ENCODE peak calls at places on chromosomes 3 and 15, in seven cellular contexts. One of them, this sample, is unnamed.

GRCh38 chr3:4271834-4272233 is 31.3 kb upstream of the SETMAR start:
- DNase-seq in fibroblast of pulmonary artery: peak; percentile 32
- DNase-seq in fibroblast of the aortic adventitia: peak; percentile 39
- DNase-seq in mucosa of descending colon: no peak
- DNase-seq in progenitor cell of endocrine pancreas: no peak
- DNase-seq in GM12864: no peak
- DNase-seq in breast epithelium: no peak
- DNase-seq in this sample: peak; percentile 26

GRCh38 chr3:193572426-193572908 is 17.8 kb upstream of the ATP13A4 start:
- DNase-seq in fibroblast of pulmonary artery: peak; percentile 76
- DNase-seq in fibroblast of the aortic adventitia: peak; percentile 74
- DNase-seq in mucosa of descending colon: no peak
- DNase-seq in progenitor cell of endocrine pancreas: peak; percentile 42
- DNase-seq in GM12864: no peak
- DNase-seq in breast epithelium: peak; percentile 32
- DNase-seq in this sample: peak; percentile 53

GRCh38 chr3:134419214-134419965 is 45.1 kb upstream of the AMOTL2 start:
- DNase-seq in fibroblast of pulmonary artery: no peak
- DNase-seq in fibroblast of the aortic adventitia: no peak
- DNase-seq in mucosa of descending colon: no peak
- DNase-seq in progenitor cell of endocrine pancreas: peak; percentile 26
- DNase-seq in GM12864: no peak
- DNase-seq in breast epithelium: no peak
- DNase-seq in this sample: no peak

GRCh38 chr3:147619925-147620580 is 210.9 kb downstream of the ZIC1 start:
- DNase-seq in fibroblast of pulmonary artery: no peak
- DNase-seq in fibroblast of the aortic adventitia: peak; percentile 12
- DNase-seq in mucosa of descending colon: no peak
- DNase-seq in progenitor cell of endocrine pancreas: no peak
- DNase-seq in GM12864: no peak
- DNase-seq in breast epithelium: no peak
- DNase-seq in this sample: no peak

GRCh38 chr3:60048447-60048848 is 998.6 kb upstream of the CFAP20DC start:
- DNase-seq in fibroblast of pulmonary artery: no peak
- DNase-seq in fibroblast of the aortic adventitia: no peak
- DNase-seq in mucosa of descending colon: no peak
- DNase-seq in progenitor cell of endocrine pancreas: no peak
- DNase-seq in GM12864: no peak
- DNase-seq in breast epithelium: no peak
- DNase-seq in this sample: no peak

GRCh38 chr15:93037341-93038063 is 51.5 kb downstream of the RGMA start:
- DNase-seq in fibroblast of pulmonary artery: peak; percentile 39
- DNase-seq in fibroblast of the aortic adventitia: peak; percentile 68
- DNase-seq in mucosa of descending colon: peak; percentile 75
- DNase-seq in progenitor cell of endocrine pancreas: no peak
- DNase-seq in GM12864: no peak
- DNase-seq in breast epithelium: peak; percentile 53
- DNase-seq in this sample: peak; percentile 15

GRCh38 chr3:99753268-99753975 is 64.2 kb upstream of the CMSS1 start:
- DNase-seq in fibroblast of pulmonary artery: peak; percentile 93
- DNase-seq in fibroblast of the aortic adventitia: peak; percentile 94
- DNase-seq in mucosa of descending colon: no peak
- DNase-seq in progenitor cell of endocrine pancreas: no peak
- DNase-seq in GM12864: peak; percentile 22
- DNase-seq in breast epithelium: no peak
- DNase-seq in this sample: peak; percentile 47

GRCh38 chr15:80578206-80578595 is 116.9 kb upstream of the ABHD17C start:
- DNase-seq in fibroblast of pulmonary artery: no peak
- DNase-seq in fibroblast of the aortic adventitia: no peak
- DNase-seq in mucosa of descending colon: no peak
- DNase-seq in progenitor cell of endocrine pancreas: no peak
- DNase-seq in GM12864: no peak
- DNase-seq in breast epithelium: no peak
- DNase-seq in this sample: no peak

GRCh38 chr3:30677347-30677685 is 70.9 kb downstream of the TGFBR2 start:
- DNase-seq in fibroblast of pulmonary artery: no peak
- DNase-seq in fibroblast of the aortic adventitia: no peak
- DNase-seq in mucosa of descending colon: no peak
- DNase-seq in progenitor cell of endocrine pancreas: no peak
- DNase-seq in GM12864: no peak
- DNase-seq in breast epithelium: no peak
- DNase-seq in this sample: no peak

GRCh38 chr3:148605551-148605950 is 92.2 kb upstream of the AGTR1 start:
- DNase-seq in fibroblast of pulmonary artery: no peak
- DNase-seq in fibroblast of the aortic adventitia: peak; percentile 45
- DNase-seq in mucosa of descending colon: no peak
- DNase-seq in progenitor cell of endocrine pancreas: no peak
- DNase-seq in GM12864: no peak
- DNase-seq in breast epithelium: no peak
- DNase-seq in this sample: no peak

GRCh38 chr3:182121424-182121823 is 409.7 kb downstream of the SOX2 start:
- DNase-seq in fibroblast of pulmonary artery: no peak
- DNase-seq in fibroblast of the aortic adventitia: no peak
- DNase-seq in mucosa of descending colon: no peak
- DNase-seq in progenitor cell of endocrine pancreas: no peak
- DNase-seq in GM12864: no peak
- DNase-seq in breast epithelium: no peak
- DNase-seq in this sample: no peak

GRCh38 chr15:71572452-71573053 is 237.8 kb upstream of the NR2E3 start:
- DNase-seq in fibroblast of pulmonary artery: peak; percentile 38
- DNase-seq in fibroblast of the aortic adventitia: no peak
- DNase-seq in mucosa of descending colon: no peak
- DNase-seq in progenitor cell of endocrine pancreas: no peak
- DNase-seq in GM12864: no peak
- DNase-seq in breast epithelium: peak; percentile 41
- DNase-seq in this sample: no peak
- TF ChIP-seq CTCF in fibroblast of pulmonary artery: peak; percentile 33
- TF ChIP-seq CTCF in fibroblast of the aortic adventitia: peak; percentile 25
- TF ChIP-seq CTCF in mucosa of descending colon: no peak
- TF ChIP-seq CTCF in progenitor cell of endocrine pancreas: peak; percentile 23
- TF ChIP-seq CTCF in GM12864: no peak
- TF ChIP-seq CTCF in breast epithelium: no peak
- TF ChIP-seq CTCF in this sample: no peak

GRCh38 chr3:127287840-127288239 is at the start of gene PRR20G:
- DNase-seq in fibroblast of pulmonary artery: no peak
- DNase-seq in fibroblast of the aortic adventitia: no peak
- DNase-seq in mucosa of descending colon: peak; percentile 49
- DNase-seq in progenitor cell of endocrine pancreas: no peak
- DNase-seq in GM12864: no peak
- DNase-seq in breast epithelium: no peak
- DNase-seq in this sample: no peak

GRCh38 chr3:127288343-127288742 is 497 bp upstream of the PRR20G start:
- DNase-seq in fibroblast of pulmonary artery: no peak
- DNase-seq in fibroblast of the aortic adventitia: no peak
- DNase-seq in mucosa of descending colon: no peak
- DNase-seq in progenitor cell of endocrine pancreas: no peak
- DNase-seq in GM12864: no peak
- DNase-seq in breast epithelium: no peak
- DNase-seq in this sample: no peak

GRCh38 chr3:127289646-127290575 is 2.1 kb upstream of the PRR20G start:
- DNase-seq in fibroblast of pulmonary artery: no peak
- DNase-seq in fibroblast of the aortic adventitia: no peak
- DNase-seq in mucosa of descending colon: no peak
- DNase-seq in progenitor cell of endocrine pancreas: no peak
- DNase-seq in GM12864: no peak
- DNase-seq in breast epithelium: no peak
- DNase-seq in this sample: no peak

GRCh38 chr3:127291114-127291513 is 3.3 kb upstream of the PRR20G start:
- DNase-seq in fibroblast of pulmonary artery: no peak
- DNase-seq in fibroblast of the aortic adventitia: no peak
- DNase-seq in mucosa of descending colon: no peak
- DNase-seq in progenitor cell of endocrine pancreas: no peak
- DNase-seq in GM12864: no peak
- DNase-seq in breast epithelium: no peak
- DNase-seq in this sample: no peak

DNA sequence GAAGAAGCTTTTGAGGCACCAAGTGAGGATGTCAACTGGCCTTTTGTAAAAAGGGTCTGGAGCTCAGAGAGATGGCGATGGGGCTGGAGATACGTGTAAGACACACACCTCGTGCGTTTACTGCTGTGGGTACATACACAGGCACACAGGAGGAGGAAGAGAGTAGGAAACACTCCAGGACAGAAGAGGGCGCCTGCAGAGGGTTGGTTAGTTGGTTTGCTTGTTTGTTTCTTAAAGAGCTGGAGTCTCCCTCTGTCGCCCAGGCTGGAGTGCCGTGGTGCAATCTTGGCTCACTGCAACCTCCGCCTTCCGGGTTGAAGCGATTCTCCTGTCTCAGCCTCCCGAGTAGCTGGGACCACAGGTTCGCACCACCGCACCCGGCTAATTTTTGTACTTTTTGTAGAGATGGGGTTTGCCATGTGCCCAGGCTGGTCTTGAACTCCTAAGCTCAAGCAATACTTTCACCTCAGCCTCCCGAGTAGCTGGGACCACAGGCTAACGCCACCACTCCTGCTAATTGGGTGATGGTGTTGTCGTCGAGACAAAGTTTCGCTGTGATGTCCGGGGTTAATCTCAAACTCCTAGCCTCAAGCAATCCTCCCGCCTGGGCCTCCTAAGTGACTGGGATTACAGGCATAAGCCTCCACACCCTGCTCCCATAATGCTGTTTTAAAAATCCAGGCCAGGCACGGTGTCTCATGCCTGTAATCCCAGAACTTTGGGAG is 1.2 kb upstream of the PRR20G start:
- DNase-seq in fibroblast of pulmonary artery: no peak
- DNase-seq in fibroblast of the aortic adventitia: no peak
- DNase-seq in mucosa of descending colon: no peak
- DNase-seq in progenitor cell of endocrine pancreas: no peak
- DNase-seq in GM12864: no peak
- DNase-seq in breast epithelium: no peak
- DNase-seq in this sample: no peak
- TF ChIP-seq CTCF in fibroblast of pulmonary artery: no peak
- TF ChIP-seq CTCF in fibroblast of the aortic adventitia: no peak
- TF ChIP-seq CTCF in mucosa of descending colon: no peak
- TF ChIP-seq CTCF in progenitor cell of endocrine pancreas: no peak
- TF ChIP-seq CTCF in GM12864: no peak
- TF ChIP-seq CTCF in breast epithelium: no peak
- TF ChIP-seq CTCF in this sample: no peak

GRCh38 chr3:169863458-169863899 is 6.3 kb downstream of the LRRC31 start:
- DNase-seq in fibroblast of pulmonary artery: peak; percentile 87
- DNase-seq in fibroblast of the aortic adventitia: peak; percentile 84
- DNase-seq in mucosa of descending colon: no peak
- DNase-seq in progenitor cell of endocrine pancreas: peak; percentile 46
- DNase-seq in GM12864: peak; percentile 71
- DNase-seq in breast epithelium: peak; percentile 27
- DNase-seq in this sample: peak; percentile 58
- TF ChIP-seq CTCF in fibroblast of pulmonary artery: peak; percentile 93
- TF ChIP-seq CTCF in fibroblast of the aortic adventitia: peak; percentile 92
- TF ChIP-seq CTCF in mucosa of descending colon: peak; percentile 78
- TF ChIP-seq CTCF in progenitor cell of endocrine pancreas: peak; percentile 90
- TF ChIP-seq CTCF in GM12864: peak; percentile 92
- TF ChIP-seq CTCF in breast epithelium: peak; percentile 78
- TF ChIP-seq CTCF in this sample: peak; percentile 95

DNA sequence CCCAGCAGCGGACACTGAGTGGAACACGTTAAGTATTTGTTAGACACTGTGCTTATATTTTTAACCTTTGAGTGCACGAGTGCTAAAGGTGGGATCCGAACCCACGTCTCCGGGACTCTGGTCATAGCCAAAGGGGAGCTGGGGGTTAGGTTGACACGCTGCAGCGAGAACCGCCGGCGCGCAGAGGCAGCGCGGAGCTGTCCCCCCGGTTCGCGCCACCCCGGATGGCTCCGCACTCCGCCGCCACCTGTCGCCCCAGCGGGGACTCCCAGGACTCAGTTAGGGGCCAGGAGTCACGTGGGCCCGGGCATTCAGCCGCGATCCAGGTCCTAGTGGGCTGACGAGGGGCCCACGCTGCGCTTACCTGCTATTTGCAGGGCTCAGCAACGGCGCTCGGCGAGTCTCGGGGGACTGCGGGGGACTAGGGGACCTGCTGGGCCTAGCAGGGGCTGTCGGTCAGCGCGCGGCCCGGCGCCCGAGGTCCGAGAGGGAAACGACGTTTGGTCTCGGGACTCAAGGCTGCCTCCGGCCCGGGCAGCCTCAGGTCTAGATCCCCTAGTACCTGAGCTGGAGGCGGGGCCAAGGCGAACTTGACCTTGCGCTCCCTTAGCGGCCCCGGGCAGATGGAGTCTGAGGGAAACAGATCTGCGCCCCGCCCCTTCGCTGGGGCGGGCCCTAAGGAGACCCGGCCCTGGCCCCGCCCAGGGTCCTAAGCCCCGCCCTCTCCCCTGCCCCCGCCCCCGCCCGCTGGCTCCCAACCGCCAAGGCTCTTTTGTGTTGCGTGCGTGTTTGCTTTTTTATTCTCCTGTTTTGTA is at the start of gene NMNAT3:
- DNase-seq in fibroblast of pulmonary artery: peak; percentile 42
- DNase-seq in fibroblast of the aortic adventitia: peak; percentile 24
- DNase-seq in mucosa of descending colon: peak; percentile 89
- DNase-seq in progenitor cell of endocrine pancreas: peak; percentile 81
- DNase-seq in GM12864: peak; percentile 37
- DNase-seq in breast epithelium: peak; percentile 69
- DNase-seq in this sample: peak; percentile 87
- TF ChIP-seq CTCF in fibroblast of pulmonary artery: no peak
- TF ChIP-seq CTCF in fibroblast of the aortic adventitia: no peak
- TF ChIP-seq CTCF in mucosa of descending colon: no peak
- TF ChIP-seq CTCF in progenitor cell of endocrine pancreas: peak; percentile 13
- TF ChIP-seq CTCF in GM12864: peak; percentile 6
- TF ChIP-seq CTCF in breast epithelium: no peak
- TF ChIP-seq CTCF in this sample: no peak

GRCh38 chr3:184290331-184290730 is 8.7 kb upstream of the PSMD2 start:
- DNase-seq in fibroblast of pulmonary artery: no peak
- DNase-seq in fibroblast of the aortic adventitia: no peak
- DNase-seq in mucosa of descending colon: no peak
- DNase-seq in progenitor cell of endocrine pancreas: no peak
- DNase-seq in GM12864: no peak
- DNase-seq in breast epithelium: no peak
- DNase-seq in this sample: no peak

GRCh38 chr3:184291738-184292445 is 7.1 kb upstream of the PSMD2 start:
- DNase-seq in fibroblast of pulmonary artery: no peak
- DNase-seq in fibroblast of the aortic adventitia: no peak
- DNase-seq in mucosa of descending colon: no peak
- DNase-seq in progenitor cell of endocrine pancreas: no peak
- DNase-seq in GM12864: no peak
- DNase-seq in breast epithelium: no peak
- DNase-seq in this sample: no peak

GRCh38 chr3:184284696-184285095 is 8.9 kb downstream of the ECE2 start:
- DNase-seq in fibroblast of pulmonary artery: peak; percentile 85
- DNase-seq in fibroblast of the aortic adventitia: peak; percentile 80
- DNase-seq in mucosa of descending colon: no peak
- DNase-seq in progenitor cell of endocrine pancreas: no peak
- DNase-seq in GM12864: no peak
- DNase-seq in breast epithelium: no peak
- DNase-seq in this sample: peak; percentile 48

GRCh38 chr3:184291044-184291737 is 7.8 kb upstream of the PSMD2 start:
- DNase-seq in fibroblast of pulmonary artery: no peak
- DNase-seq in fibroblast of the aortic adventitia: no peak
- DNase-seq in mucosa of descending colon: no peak
- DNase-seq in progenitor cell of endocrine pancreas: no peak
- DNase-seq in GM12864: no peak
- DNase-seq in breast epithelium: no peak
- DNase-seq in this sample: no peak

DNA sequence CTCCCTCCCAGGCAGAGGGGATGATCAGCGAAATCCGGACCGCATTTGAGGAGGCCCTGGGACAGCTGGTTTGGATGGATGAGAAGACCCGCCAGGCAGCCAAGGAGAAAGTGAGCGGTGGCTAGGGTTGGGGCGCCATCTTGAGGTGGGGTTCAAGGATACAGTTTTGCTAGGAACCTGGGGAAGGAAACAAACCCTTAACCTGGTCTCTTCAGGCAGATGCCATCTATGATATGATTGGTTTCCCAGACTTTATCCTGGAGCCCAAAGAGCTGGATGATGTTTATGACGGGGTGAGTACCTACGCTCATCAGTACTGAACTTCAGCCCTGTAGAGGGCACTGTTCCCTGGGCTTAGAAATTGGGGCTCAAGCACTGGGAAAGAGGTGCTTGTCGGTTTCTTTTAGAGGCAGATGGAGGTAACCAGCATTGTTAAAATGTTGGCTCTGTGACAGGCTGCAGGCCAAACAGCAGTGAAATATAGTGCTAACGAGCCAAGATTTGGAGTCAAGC is 9.6 kb upstream of the PSMD2 start:
- DNase-seq in fibroblast of pulmonary artery: peak; percentile 63
- DNase-seq in fibroblast of the aortic adventitia: peak; percentile 60
- DNase-seq in mucosa of descending colon: no peak
- DNase-seq in progenitor cell of endocrine pancreas: peak; percentile 23
- DNase-seq in GM12864: no peak
- DNase-seq in breast epithelium: no peak
- DNase-seq in this sample: peak; percentile 77
- TF ChIP-seq CTCF in fibroblast of pulmonary artery: peak; percentile 69
- TF ChIP-seq CTCF in fibroblast of the aortic adventitia: peak; percentile 59
- TF ChIP-seq CTCF in mucosa of descending colon: peak; percentile 28
- TF ChIP-seq CTCF in progenitor cell of endocrine pancreas: peak; percentile 60
- TF ChIP-seq CTCF in GM12864: peak; percentile 64
- TF ChIP-seq CTCF in breast epithelium: peak; percentile 29
- TF ChIP-seq CTCF in this sample: peak; percentile 44

This sample was measured in GM20000.